ENCODE peak calls at places on chromosomes 6 and 20, in four cellular contexts. J is uterus, V is suprapubic skin, C is mesenchymal stem cell. R is an unnamed sample.
A peak's percentile ranks its signal among the peaks of the same experiment; 100 is the strongest.

GRCh38 chr6:139256087-139256486 is 35.7 kb downstream of the TXLNB start:
- DNase-seq in J (no peak), V (no peak), C (no peak), R (no peak)

GRCh38 chr20:17525650-17526049 is 5.5 kb downstream of the BFSP1 start:
- DNase-seq in J (no peak), V (no peak), C (no peak), R (no peak)

GRCh38 chr6:98824907-98825601 is 9.3 kb upstream of the POU3F2 start:
- DNase-seq in J (no peak), V (no peak), C (no peak), R (no peak)

GRCh38 chr6:16109659-16110300 is 19.1 kb upstream of the MYLIP start:
- DNase-seq in J (no peak), V (no peak), C (peak; percentile 30), R (no peak)

GRCh38 chr6:32198866-32199265 is 6.4 kb upstream of the GPSM3 start:
- DNase-seq in J (no peak), V (no peak), C (no peak), R (no peak)

GRCh38 chr6:155219299-155219698 is 44.5 kb upstream of the CLDN20 start:
- DNase-seq in J (no peak), V (no peak), C (no peak), R (no peak)

GRCh38 chr6:33828764-33829731 is 25.2 kb upstream of the MLN start:
- DNase-seq in J (peak; percentile 41), V (no peak), C (no peak), R (no peak)

GRCh38 chr6:68189217-68189616 is 445.9 kb upstream of the ADGRB3 start:
- DNase-seq in J (no peak), V (no peak), C (no peak), R (no peak)

GRCh38 chr6:41767112-41767946 is 12.4 kb downstream of the FRS3 start:
- DNase-seq in J (peak; percentile 65), V (no peak), C (peak; percentile 78), R (no peak)

GRCh38 chr6:113686049-113686448 is 171.1 kb upstream of the MARCKS start:
- DNase-seq in J (no peak), V (no peak), C (no peak), R (no peak)

GRCh38 chr6:157715766-157716171 is 107.3 kb upstream of the SNX9 start:
- DNase-seq in J (peak; percentile 91), V (peak; percentile 85), C (peak; percentile 85), R (no peak)

GRCh38 chr6:141482773-141483172 is 650.0 kb upstream of the GJE1 start:
- DNase-seq in J (no peak), V (no peak), C (no peak), R (no peak)

GRCh38 chr20:61092199-61092598 is 159.9 kb upstream of the CDH4 start:
- DNase-seq in J (no peak), V (no peak), C (no peak), R (no peak)

GRCh38 chr6:42978487-42978792 is 541 bp downstream of the PEX6 start:
- DNase-seq in J (no peak), V (peak; percentile 73), C (peak; percentile 61), R (no peak)

GRCh38 chr6:170091639-170092579 is 199.0 kb downstream of the DLL1 start:
- DNase-seq in J (peak; percentile 4), V (peak; percentile 46), C (no peak), R (no peak)

GRCh38 chr6:16669227-16669626 is 92.0 kb downstream of the ATXN1 start:
- DNase-seq in J (no peak), V (no peak), C (peak; percentile 59), R (peak; percentile 50)

GRCh38 chr6:79928478-79928998 is 18.8 kb downstream of the ELOVL4 start:
- DNase-seq in J (no peak), V (no peak), C (no peak), R (no peak)

GRCh38 chr6:12348530-12349511 is 58.7 kb downstream of the EDN1 start:
- DNase-seq in J (no peak), V (no peak), C (peak; percentile 81), R (no peak)

GRCh38 chr6:131950767-131951575 is at the start of gene CCN2:
- DNase-seq in J (peak; percentile 88), V (peak; percentile 93), C (peak; percentile 93), R (no peak)

GRCh38 chr20:43721429-43722152 is 5.2 kb downstream of the GTSF1L start:
- DNase-seq in J (no peak), V (no peak), C (no peak), R (no peak)

GRCh38 chr20:32966881-32967781 is 37.1 kb downstream of the SUN5 start:
- DNase-seq in J (no peak), V (peak; percentile 33), C (no peak), R (peak; percentile 56)

GRCh38 chr6:57248311-57248895 is 26.3 kb upstream of the RAB23 start:
- DNase-seq in J (no peak), V (no peak), C (no peak), R (no peak)

GRCh38 chr20:38290829-38291581 is 13.0 kb upstream of the BPI start:
- DNase-seq in J (no peak), V (no peak), C (peak; percentile 92), R (no peak)

GRCh38 chr6:125747589-125748533 is 1.6 kb upstream of the HEY2 start:
- DNase-seq in J (no peak), V (peak; percentile 77), C (peak; percentile 59), R (no peak)

GRCh38 chr6:95095271-95095670 is 482.1 kb upstream of the MANEA start:
- DNase-seq in J (no peak), V (no peak), C (no peak), R (no peak)

GRCh38 chr6:21836292-21836691 is 242.7 kb downstream of the SOX4 start:
- DNase-seq in J (no peak), V (no peak), C (no peak), R (no peak)

GRCh38 chr20:47427067-47427466 is 70.6 kb upstream of the ZMYND8 start:
- DNase-seq in J (no peak), V (no peak), C (no peak), R (no peak)

GRCh38 chr6:48962041-48962440 is 501.0 kb downstream of the MMUT start:
- DNase-seq in J (no peak), V (no peak), C (no peak), R (no peak)

GRCh38 chr20:17985388-17986018 is 16.7 kb downstream of the MGME1 start:
- DNase-seq in J (no peak), V (no peak), C (no peak), R (no peak)

GRCh38 chr6:108574457-108575149 is 13.9 kb downstream of the FOXO3 start:
- DNase-seq in J (no peak), V (no peak), C (no peak), R (no peak)
- H3K4me1 ChIP-seq in J (peaks cover 15% of the 10 kb centered on the region), V (peaks cover 49% of the 10 kb centered on the region), C (peaks cover 9% of the 10 kb centered on the region), R (peaks cover 24% of the 10 kb centered on the region)

GRCh38 chr20:56437196-56437960 is 25.3 kb downstream of the CASS4 start:
- DNase-seq in J (no peak), V (no peak), C (no peak), R (no peak)
- H3K4me1 ChIP-seq in J (no peaks in the 10 kb centered on the region), V (peaks cover 21% of the 10 kb centered on the region), C (peaks cover 6% of the 10 kb centered on the region), R (peaks cover 50% of the 10 kb centered on the region)

GRCh38 chr6:1057490-1058135 is 254.3 kb upstream of the FOXQ1 start:
- DNase-seq in J (no peak), V (no peak), C (no peak), R (no peak)

GRCh38 chr6:1052262-1052661 is 259.6 kb upstream of the FOXQ1 start:
- DNase-seq in J (no peak), V (no peak), C (no peak), R (no peak)

GRCh38 chr6:1053587-1053986 is 258.3 kb upstream of the FOXQ1 start:
- DNase-seq in J (no peak), V (no peak), C (no peak), R (no peak)

GRCh38 chr6:1055015-1055921 is 256.6 kb upstream of the FOXQ1 start:
- DNase-seq in J (no peak), V (no peak), C (no peak), R (no peak)

GRCh38 chr6:1054653-1055014 is 257.3 kb upstream of the FOXQ1 start:
- DNase-seq in J (no peak), V (no peak), C (no peak), R (no peak)
- H3K4me1 ChIP-seq in J (no peaks in the 10 kb centered on the region), V (no peaks in the 10 kb centered on the region), C (no peaks in the 10 kb centered on the region), R (no peaks in the 10 kb centered on the region)

GRCh38 chr6:45605971-45606370 is 228.2 kb upstream of the SUPT3H start:
- DNase-seq in J (no peak), V (no peak), C (no peak), R (no peak)
- H3K4me1 ChIP-seq in J (no peaks in the 10 kb centered on the region), V (peaks cover 34% of the 10 kb centered on the region), C (no peaks in the 10 kb centered on the region), R (no peaks in the 10 kb centered on the region)

R was measured in CD8-positive, alpha-beta T cell.